ENCODE peak calls at places on chromosome 10, in eight cellular contexts. P is brain microvascular endothelial cell, J is A549, W is AG04450, D is Peyer's patch, C is psoas muscle, S is adrenal gland, I is left ventricle myocardium inferior. F is an unnamed sample.

GRCh38 chr10:17394854-17395253 is 59.5 kb downstream of the ST8SIA6 start:
- DNase-seq in P (no peak), J (no peak), W (no peak), D (no peak), C (no peak), S (no peak), I (no peak), F (no peak)

GRCh38 chr10:59595584-59595983 is 114.1 kb downstream of the SLC16A9 start:
- DNase-seq in P (no peak), J (no peak), W (no peak), D (no peak), C (no peak), S (no peak), I (no peak), F (no peak)

GRCh38 chr10:15169555-15170407 is 1.3 kb upstream of the NMT2 start:
- DNase-seq in P (no peak), J (no peak), W (no peak), D (peak; percentile 74), C (no peak), S (peak; percentile 6), I (no peak), F (no peak)

GRCh38 chr10:132626761-132627735 is 89.5 kb downstream of the INPP5A start:
- DNase-seq in P (no peak), J (no peak), W (no peak), D (peak; percentile 47), C (no peak), S (no peak), I (peak; percentile 31), F (no peak)

GRCh38 chr10:114682121-114682520 is 24.0 kb upstream of the ABLIM1 start:
- DNase-seq in P (no peak), J (no peak), W (no peak), D (no peak), C (no peak), S (no peak), I (no peak), F (no peak)

GRCh38 chr10:61000769-61001730 is 57.1 kb upstream of the RHOBTB1 start:
- DNase-seq in P (no peak), J (peak; percentile 61), W (no peak), D (no peak), C (no peak), S (peak; percentile 40), I (no peak), F (peak; percentile 32)

GRCh38 chr10:13310518-13311176 is 10.8 kb upstream of the PHYH start:
- DNase-seq in P (no peak), J (no peak), W (no peak), D (no peak), C (no peak), S (no peak), I (no peak), F (no peak)

GRCh38 chr10:93077860-93078337 is 4.2 kb downstream of the CYP26A1 start:
- DNase-seq in P (no peak), J (peak; percentile 34), W (no peak), D (no peak), C (no peak), S (peak; percentile 69), I (no peak), F (no peak)

GRCh38 chr10:125156739-125157472 is 3.5 kb downstream of the CTBP2 start:
- DNase-seq in P (no peak), J (no peak), W (no peak), D (peak; percentile 57), C (no peak), S (no peak), I (no peak), F (no peak)

GRCh38 chr10:81865581-81865980 is 9.4 kb upstream of the NRG3 start:
- DNase-seq in P (no peak), J (no peak), W (no peak), D (no peak), C (no peak), S (no peak), I (no peak), F (no peak)

GRCh38 chr10:60363187-60363586 is 26.5 kb downstream of the ANK3 start:
- DNase-seq in P (no peak), J (no peak), W (no peak), D (no peak), C (no peak), S (no peak), I (no peak), F (no peak)

GRCh38 chr10:78852856-78853255 is 215.9 kb upstream of the ZMIZ1 start:
- DNase-seq in P (no peak), J (peak; percentile 40), W (no peak), D (peak; percentile 59), C (no peak), S (peak; percentile 71), I (no peak), F (no peak)

GRCh38 chr10:75525646-75526045 is 94.2 kb downstream of the LRMDA start:
- DNase-seq in P (no peak), J (no peak), W (no peak), D (no peak), C (no peak), S (no peak), I (no peak), F (no peak)

GRCh38 chr10:91433620-91434019 is 23.5 kb downstream of the HECTD2 start:
- DNase-seq in P (no peak), J (no peak), W (no peak), D (no peak), C (no peak), S (no peak), I (no peak), F (no peak)

GRCh38 chr10:909831-910230 is 21.7 kb downstream of the LARP4B start:
- DNase-seq in P (peak; percentile 73), J (no peak), W (no peak), D (no peak), C (no peak), S (peak; percentile 48), I (peak; percentile 32), F (no peak)

GRCh38 chr10:11145498-11145855 is 127.8 kb downstream of the CELF2 start:
- DNase-seq in P (no peak), J (no peak), W (no peak), D (peak; percentile 91), C (no peak), S (peak; percentile 31), I (peak; percentile 29), F (no peak)

GRCh38 chr10:122765412-122765811 is 65.8 kb upstream of the C10orf120 start:
- DNase-seq in P (no peak), J (no peak), W (no peak), D (no peak), C (no peak), S (no peak), I (no peak), F (no peak)

GRCh38 chr10:24908793-24909423 is 43.5 kb downstream of the PRTFDC1 start:
- DNase-seq in P (peak; percentile 83), J (peak; percentile 53), W (no peak), D (peak; percentile 80), C (no peak), S (peak; percentile 81), I (no peak), F (peak; percentile 39)

GRCh38 chr10:119028900-119029612 is 458 bp upstream of the NANOS1 start:
- DNase-seq in P (peak; percentile 78), J (peak; percentile 88), W (peak; percentile 44), D (peak; percentile 88), C (peak; percentile 92), S (peak; percentile 91), I (peak; percentile 92), F (peak; percentile 94)

GRCh38 chr10:34003561-34003960 is 669.1 kb upstream of the NRP1 start:
- DNase-seq in P (no peak), J (no peak), W (no peak), D (no peak), C (no peak), S (no peak), I (no peak), F (no peak)

GRCh38 chr10:110305767-110306451 is 1.2 kb upstream of the SMNDC1 start:
- DNase-seq in P (peak; percentile 86), J (peak; percentile 90), W (peak; percentile 83), D (peak; percentile 74), C (no peak), S (peak; percentile 72), I (no peak), F (peak; percentile 83)

DNA sequence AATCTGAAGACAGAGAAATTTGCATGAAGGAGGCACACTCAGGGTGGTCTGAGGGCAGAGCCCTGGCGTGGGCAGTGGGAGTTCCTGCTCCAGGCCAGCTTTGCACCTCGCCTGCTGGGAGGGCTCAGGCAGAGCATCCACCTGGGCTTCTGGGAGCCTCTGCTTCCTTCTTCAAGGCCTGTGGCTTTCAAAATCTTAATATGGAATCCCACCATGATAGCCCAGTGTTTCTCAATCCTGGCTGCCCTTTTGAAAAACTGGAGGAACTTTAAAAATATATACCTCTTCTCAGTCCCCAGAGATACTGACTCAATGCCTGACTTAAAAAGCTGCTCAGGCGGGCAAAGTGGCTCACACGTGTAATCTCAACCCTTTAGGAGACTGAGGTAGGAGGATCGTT is 36.7 kb upstream of the PSAP start:
- DNase-seq in P (no peak), J (no peak), W (no peak), D (no peak), C (no peak), S (no peak), I (no peak), F (no peak)
- H3K27ac ChIP-seq in P (no peak overlapping the region), J (peak overlapping the region; percentile 94), W (no peak overlapping the region), D (no peak overlapping the region), C (peak overlapping the region; percentile 86), S (no peak overlapping the region), I (peak overlapping the region; percentile 76), F (peak overlapping the region; percentile 97)

GRCh38 chr10:97550336-97551149 is 22.0 kb upstream of the ANKRD2 start:
- DNase-seq in P (no peak), J (no peak), W (no peak), D (no peak), C (peak; percentile 4), S (no peak), I (no peak), F (no peak)
- TF ChIP-seq CTCF in P (no peak), J (no peak), W (no peak), D (no peak), C (no peak), S (no peak), I (no peak), F (no peak)

GRCh38 chr10:102770108-102770482 is 26.3 kb downstream of the WBP1L start:
- DNase-seq in P (no peak), J (no peak), W (no peak), D (no peak), C (no peak), S (peak; percentile 70), I (no peak), F (no peak)

GRCh38 chr10:102770792-102771191 is 27.0 kb downstream of the WBP1L start:
- DNase-seq in P (no peak), J (no peak), W (no peak), D (no peak), C (no peak), S (peak; percentile 89), I (no peak), F (no peak)

GRCh38 chr10:102773320-102773719 is 29.6 kb downstream of the WBP1L start:
- DNase-seq in P (no peak), J (no peak), W (no peak), D (no peak), C (no peak), S (no peak), I (no peak), F (no peak)

GRCh38 chr10:102767428-102768160 is 23.8 kb downstream of the WBP1L start:
- DNase-seq in P (no peak), J (no peak), W (no peak), D (no peak), C (no peak), S (peak; percentile 55), I (no peak), F (no peak)

GRCh38 chr10:102769375-102770107 is 25.8 kb downstream of the WBP1L start:
- DNase-seq in P (no peak), J (peak; percentile 92), W (no peak), D (no peak), C (no peak), S (no peak), I (no peak), F (peak; percentile 72)
- H3K27ac ChIP-seq in P (no peak overlapping the region), J (peak overlapping the region; percentile 50), W (no peak overlapping the region), D (no peak overlapping the region), C (peak overlapping the region; percentile 98), S (peak overlapping the region; percentile 77), I (peak overlapping the region; percentile 52), F (peak overlapping the region; percentile 92)

GRCh38 chr10:101095550-101096213 is 33.9 kb downstream of the KAZALD1 start:
- DNase-seq in P (peak; percentile 68), J (peak; percentile 83), W (peak; percentile 11), D (peak; percentile 91), C (peak; percentile 60), S (peak; percentile 82), I (peak; percentile 55), F (peak; percentile 91)
- TF ChIP-seq CTCF in P (peak; percentile 93), J (peak; percentile 81), W (peak; percentile 83), D (peak; percentile 35), C (peak; percentile 74), S (peak; percentile 68), I (peak; percentile 80), F (peak; percentile 79)

F was measured in RWPE1.